ENCODE peak calls at places on chromosomes 5 and 9, in four cellular contexts. U is ELF-1; F is stimulated activated CD8-positive, alpha-beta memory T cell treated with anti-CD3 and anti-CD28 coated beads, Interleukin-4, amount 100 ng/mL, for 4 hours; T is activated T-helper 1 cell treated with Interleukin-2 at 50 U/mL for 16 hours. W is an unnamed sample.

GRCh38 chr9:34771023-34771422 is 61.1 kb upstream of the CCL21 start:
- DNase-seq in T (no peak), F (no peak), U (no peak), W (no peak)

GRCh38 chr5:159891371-159891770 is 24.9 kb upstream of the ADRA1B start:
- DNase-seq in F (no peak), T (no peak), U (peak; percentile 25), W (no peak)

GRCh38 chr5:58156977-58157701 is 302.7 kb downstream of the PLK2 start:
- DNase-seq in U (peak; percentile 1), F (no peak), T (no peak), W (no peak)

GRCh38 chr9:97779608-97780007 is 73.4 kb upstream of the FOXE1 start:
- DNase-seq in T (no peak), F (no peak), U (no peak), W (no peak)

GRCh38 chr9:120711841-120712538 is 2.3 kb downstream of the MEGF9 start:
- DNase-seq in F (no peak), U (no peak), T (no peak), W (no peak)

GRCh38 chr9:36530224-36530623 is 42.5 kb upstream of the MELK start:
- DNase-seq in F (no peak), U (no peak), T (no peak), W (no peak)

GRCh38 chr9:99559776-99560175 is 261.9 kb upstream of the NR4A3 start:
- DNase-seq in T (no peak), F (no peak), U (no peak), W (no peak)

GRCh38 chr5:154276236-154276792 is 85.8 kb downstream of the GALNT10 start:
- DNase-seq in F (no peak), U (no peak), T (no peak), W (no peak)

GRCh38 chr5:147911427-147911826 is 5.1 kb upstream of the C5orf46 start:
- DNase-seq in U (no peak), F (no peak), T (no peak), W (no peak)

GRCh38 chr9:98318041-98318790 is 62.8 kb upstream of the TBC1D2 start:
- DNase-seq in T (no peak), F (no peak), U (no peak), W (no peak)

GRCh38 chr5:142520885-142521284 is 165.0 kb downstream of the FGF1 start:
- DNase-seq in F (no peak), T (no peak), U (no peak), W (no peak)

GRCh38 chr9:104009853-104010252 is 84.3 kb upstream of the SMC2 start:
- DNase-seq in T (no peak), F (no peak), U (no peak), W (no peak)

GRCh38 chr9:125125523-125125922 is 17.8 kb downstream of the SCAI start:
- DNase-seq in F (no peak), T (no peak), U (no peak), W (no peak)

GRCh38 chr5:72007336-72008111 is 99.8 kb upstream of the MAP1B start:
- DNase-seq in F (no peak), U (no peak), T (no peak), W (no peak)